ENCODE peak calls at places on chromosome 17, in four cellular contexts. One of them, this sample, is unnamed.

GRCh38 chr17:76726231-76726765 is at the start of gene JMJD6:
- DNase-seq in A172: peak; percentile 89
- DNase-seq in right atrium auricular region: peak; percentile 98
- DNase-seq in activated naive CD8-positive, alpha-beta T cell treated with anti-CD3 and anti-CD28 coated beads, Interleukin-2, amount 50 U/mL, for 24 hours: peak; percentile 94
- DNase-seq in this sample: peak; percentile 98

GRCh38 chr17:15453246-15453645 is 14.2 kb downstream of the CDRT4 start:
- DNase-seq in activated naive CD8-positive, alpha-beta T cell treated with anti-CD3 and anti-CD28 coated beads, Interleukin-2, amount 50 U/mL, for 24 hours: no peak
- DNase-seq in right atrium auricular region: no peak
- DNase-seq in A172: no peak
- DNase-seq in this sample: no peak

GRCh38 chr17:64972611-64973010 is 53.3 kb upstream of the LRRC37A3 start:
- DNase-seq in right atrium auricular region: no peak
- DNase-seq in activated naive CD8-positive, alpha-beta T cell treated with anti-CD3 and anti-CD28 coated beads, Interleukin-2, amount 50 U/mL, for 24 hours: no peak
- DNase-seq in A172: no peak
- DNase-seq in this sample: no peak

GRCh38 chr17:80214012-80214877 is 5.9 kb downstream of the SGSH start:
- DNase-seq in A172: no peak
- DNase-seq in right atrium auricular region: no peak
- DNase-seq in activated naive CD8-positive, alpha-beta T cell treated with anti-CD3 and anti-CD28 coated beads, Interleukin-2, amount 50 U/mL, for 24 hours: no peak
- DNase-seq in this sample: no peak

GRCh38 chr17:66227212-66228045 is 1.8 kb downstream of the APOH start:
- DNase-seq in activated naive CD8-positive, alpha-beta T cell treated with anti-CD3 and anti-CD28 coated beads, Interleukin-2, amount 50 U/mL, for 24 hours: no peak
- DNase-seq in A172: no peak
- DNase-seq in right atrium auricular region: no peak
- DNase-seq in this sample: no peak

GRCh38 chr17:38587956-38588771 is 17.6 kb downstream of the SRCIN1 start:
- DNase-seq in activated naive CD8-positive, alpha-beta T cell treated with anti-CD3 and anti-CD28 coated beads, Interleukin-2, amount 50 U/mL, for 24 hours: no peak
- DNase-seq in right atrium auricular region: no peak
- DNase-seq in A172: no peak
- DNase-seq in this sample: no peak

GRCh38 chr17:9268546-9268945 is 247.2 kb downstream of the NTN1 start:
- DNase-seq in A172: no peak
- DNase-seq in activated naive CD8-positive, alpha-beta T cell treated with anti-CD3 and anti-CD28 coated beads, Interleukin-2, amount 50 U/mL, for 24 hours: no peak
- DNase-seq in right atrium auricular region: no peak
- DNase-seq in this sample: no peak

GRCh38 chr17:68383443-68384321 is 73.6 kb downstream of the WIPI1 start:
- DNase-seq in right atrium auricular region: no peak
- DNase-seq in activated naive CD8-positive, alpha-beta T cell treated with anti-CD3 and anti-CD28 coated beads, Interleukin-2, amount 50 U/mL, for 24 hours: peak; percentile 34
- DNase-seq in A172: peak; percentile 84
- DNase-seq in this sample: peak; percentile 79

GRCh38 chr17:62595484-62595883 is 32.0 kb upstream of the MRC2 start:
- DNase-seq in activated naive CD8-positive, alpha-beta T cell treated with anti-CD3 and anti-CD28 coated beads, Interleukin-2, amount 50 U/mL, for 24 hours: no peak
- DNase-seq in right atrium auricular region: no peak
- DNase-seq in A172: no peak
- DNase-seq in this sample: no peak

GRCh38 chr17:21379080-21379711 is 3.0 kb downstream of the KCNJ12 start:
- DNase-seq in activated naive CD8-positive, alpha-beta T cell treated with anti-CD3 and anti-CD28 coated beads, Interleukin-2, amount 50 U/mL, for 24 hours: no peak
- DNase-seq in right atrium auricular region: no peak
- DNase-seq in A172: no peak
- DNase-seq in this sample: no peak

GRCh38 chr17:39261286-39261685 is 35.5 kb upstream of the STAC2 start:
- DNase-seq in A172: no peak
- DNase-seq in right atrium auricular region: peak; percentile 5
- DNase-seq in activated naive CD8-positive, alpha-beta T cell treated with anti-CD3 and anti-CD28 coated beads, Interleukin-2, amount 50 U/mL, for 24 hours: peak; percentile 55
- DNase-seq in this sample: peak; percentile 20

GRCh38 chr17:50467114-50467854 is 1.4 kb downstream of the CHAD start:
- DNase-seq in A172: no peak
- DNase-seq in right atrium auricular region: no peak
- DNase-seq in activated naive CD8-positive, alpha-beta T cell treated with anti-CD3 and anti-CD28 coated beads, Interleukin-2, amount 50 U/mL, for 24 hours: no peak
- DNase-seq in this sample: no peak

GRCh38 chr17:82603981-82604448 is 44.2 kb downstream of the WDR45B start:
- DNase-seq in activated naive CD8-positive, alpha-beta T cell treated with anti-CD3 and anti-CD28 coated beads, Interleukin-2, amount 50 U/mL, for 24 hours: no peak
- DNase-seq in right atrium auricular region: peak; percentile 84
- DNase-seq in A172: no peak
- DNase-seq in this sample: no peak

GRCh38 chr17:21201302-21201602 is 12.7 kb downstream of the TMEM11 start:
- DNase-seq in A172: no peak
- DNase-seq in right atrium auricular region: no peak
- DNase-seq in activated naive CD8-positive, alpha-beta T cell treated with anti-CD3 and anti-CD28 coated beads, Interleukin-2, amount 50 U/mL, for 24 hours: no peak
- DNase-seq in this sample: no peak

GRCh38 chr17:5219536-5219935 is 15.1 kb downstream of the SCIMP start:
- DNase-seq in A172: no peak
- DNase-seq in activated naive CD8-positive, alpha-beta T cell treated with anti-CD3 and anti-CD28 coated beads, Interleukin-2, amount 50 U/mL, for 24 hours: no peak
- DNase-seq in right atrium auricular region: no peak
- DNase-seq in this sample: no peak

GRCh38 chr17:57512258-57512657 is 232.8 kb downstream of the CCDC182 start:
- DNase-seq in A172: no peak
- DNase-seq in activated naive CD8-positive, alpha-beta T cell treated with anti-CD3 and anti-CD28 coated beads, Interleukin-2, amount 50 U/mL, for 24 hours: no peak
- DNase-seq in right atrium auricular region: no peak
- DNase-seq in this sample: no peak

GRCh38 chr17:28049071-28049470 is 6.6 kb downstream of the NLK start:
- DNase-seq in right atrium auricular region: no peak
- DNase-seq in A172: no peak
- DNase-seq in activated naive CD8-positive, alpha-beta T cell treated with anti-CD3 and anti-CD28 coated beads, Interleukin-2, amount 50 U/mL, for 24 hours: no peak
- DNase-seq in this sample: no peak

GRCh38 chr17:39152134-39152884 is 872 bp upstream of the PLXDC1 start:
- DNase-seq in A172: no peak
- DNase-seq in activated naive CD8-positive, alpha-beta T cell treated with anti-CD3 and anti-CD28 coated beads, Interleukin-2, amount 50 U/mL, for 24 hours: peak; percentile 26
- DNase-seq in right atrium auricular region: no peak
- DNase-seq in this sample: no peak

GRCh38 chr17:79925242-79925957 is 86.2 kb upstream of the CBX4 start:
- DNase-seq in right atrium auricular region: no peak
- DNase-seq in A172: peak; percentile 77
- DNase-seq in activated naive CD8-positive, alpha-beta T cell treated with anti-CD3 and anti-CD28 coated beads, Interleukin-2, amount 50 U/mL, for 24 hours: no peak
- DNase-seq in this sample: peak; percentile 88

GRCh38 chr17:69717819-69718218 is 303.3 kb downstream of the MAP2K6 start:
- DNase-seq in A172: no peak
- DNase-seq in right atrium auricular region: no peak
- DNase-seq in activated naive CD8-positive, alpha-beta T cell treated with anti-CD3 and anti-CD28 coated beads, Interleukin-2, amount 50 U/mL, for 24 hours: no peak
- DNase-seq in this sample: no peak

GRCh38 chr17:78528541-78528940 is 48.7 kb downstream of the DNAH17 start:
- DNase-seq in activated naive CD8-positive, alpha-beta T cell treated with anti-CD3 and anti-CD28 coated beads, Interleukin-2, amount 50 U/mL, for 24 hours: no peak
- DNase-seq in right atrium auricular region: no peak
- DNase-seq in A172: no peak
- DNase-seq in this sample: peak; percentile 15

GRCh38 chr17:81913394-81914102 is 2.3 kb upstream of the PCYT2 start:
- DNase-seq in A172: no peak
- DNase-seq in activated naive CD8-positive, alpha-beta T cell treated with anti-CD3 and anti-CD28 coated beads, Interleukin-2, amount 50 U/mL, for 24 hours: no peak
- DNase-seq in right atrium auricular region: no peak
- DNase-seq in this sample: no peak

GRCh38 chr17:5587431-5588032 is 3.2 kb upstream of the NLRP1 start:
- DNase-seq in activated naive CD8-positive, alpha-beta T cell treated with anti-CD3 and anti-CD28 coated beads, Interleukin-2, amount 50 U/mL, for 24 hours: peak; percentile 35
- DNase-seq in right atrium auricular region: no peak
- DNase-seq in A172: peak; percentile 63
- DNase-seq in this sample: peak; percentile 60

GRCh38 chr17:4856271-4856936 is 23.3 kb downstream of the MINK1 start:
- DNase-seq in activated naive CD8-positive, alpha-beta T cell treated with anti-CD3 and anti-CD28 coated beads, Interleukin-2, amount 50 U/mL, for 24 hours: no peak
- DNase-seq in A172: no peak
- DNase-seq in right atrium auricular region: no peak
- DNase-seq in this sample: no peak

GRCh38 chr17:78599419-78599818 is 22.2 kb upstream of the DNAH17 start:
- DNase-seq in A172: no peak
- DNase-seq in activated naive CD8-positive, alpha-beta T cell treated with anti-CD3 and anti-CD28 coated beads, Interleukin-2, amount 50 U/mL, for 24 hours: no peak
- DNase-seq in right atrium auricular region: no peak
- DNase-seq in this sample: no peak

GRCh38 chr17:81393684-81394376 is 1.4 kb upstream of the BAHCC1 start:
- DNase-seq in right atrium auricular region: peak; percentile 100
- DNase-seq in A172: peak; percentile 99
- DNase-seq in activated naive CD8-positive, alpha-beta T cell treated with anti-CD3 and anti-CD28 coated beads, Interleukin-2, amount 50 U/mL, for 24 hours: peak; percentile 88
- DNase-seq in this sample: peak; percentile 93

GRCh38 chr17:55606431-55606830 is 95.2 kb upstream of the SMIM36 start:
- DNase-seq in A172: no peak
- DNase-seq in activated naive CD8-positive, alpha-beta T cell treated with anti-CD3 and anti-CD28 coated beads, Interleukin-2, amount 50 U/mL, for 24 hours: no peak
- DNase-seq in right atrium auricular region: no peak
- DNase-seq in this sample: no peak